ENCODE peak calls at places on chromosome X, in nine cellular contexts. One of them, this sample, is unnamed. For H3K4me1, the result is how much of the 10 kb centered on the place peaks cover.

GRCh38 chrX:3599787-3600465 is 113.5 kb downstream of the PRKX start:
- DNase-seq in ovary: no peak
- DNase-seq in A549: no peak
- DNase-seq in thyroid gland: no peak
- DNase-seq in right lobe of liver: no peak
- DNase-seq in adrenal gland: no peak
- DNase-seq in gastrocnemius medialis: no peak
- DNase-seq in K562: no peak
- DNase-seq in sigmoid colon: no peak
- DNase-seq in this sample: no peak

GRCh38 chrX:65688403-65688881 is 21.0 kb downstream of the MSN start:
- DNase-seq in ovary: no peak
- DNase-seq in A549: no peak
- DNase-seq in thyroid gland: no peak
- DNase-seq in right lobe of liver: no peak
- DNase-seq in adrenal gland: no peak
- DNase-seq in gastrocnemius medialis: no peak
- DNase-seq in K562: no peak
- DNase-seq in sigmoid colon: no peak
- DNase-seq in this sample: no peak

GRCh38 chrX:148871422-148872152 is 371.2 kb downstream of the AFF2 start:
- DNase-seq in ovary: no peak
- DNase-seq in A549: no peak
- DNase-seq in thyroid gland: no peak
- DNase-seq in right lobe of liver: no peak
- DNase-seq in adrenal gland: no peak
- DNase-seq in gastrocnemius medialis: no peak
- DNase-seq in K562: no peak
- DNase-seq in sigmoid colon: no peak
- DNase-seq in this sample: no peak

GRCh38 chrX:110327336-110327735 is 9.5 kb upstream of the AMMECR1 start:
- DNase-seq in ovary: no peak
- DNase-seq in A549: no peak
- DNase-seq in thyroid gland: no peak
- DNase-seq in right lobe of liver: no peak
- DNase-seq in adrenal gland: no peak
- DNase-seq in gastrocnemius medialis: no peak
- DNase-seq in K562: no peak
- DNase-seq in sigmoid colon: no peak
- DNase-seq in this sample: no peak

GRCh38 chrX:135498236-135498635 is 22.2 kb upstream of the INTS6L start:
- DNase-seq in ovary: no peak
- DNase-seq in A549: no peak
- DNase-seq in thyroid gland: no peak
- DNase-seq in right lobe of liver: no peak
- DNase-seq in adrenal gland: no peak
- DNase-seq in gastrocnemius medialis: no peak
- DNase-seq in K562: no peak
- DNase-seq in sigmoid colon: no peak
- DNase-seq in this sample: no peak

GRCh38 chrX:11265352-11265751 is 27.9 kb upstream of the AMELX start:
- DNase-seq in ovary: no peak
- DNase-seq in A549: no peak
- DNase-seq in thyroid gland: no peak
- DNase-seq in right lobe of liver: no peak
- DNase-seq in adrenal gland: no peak
- DNase-seq in gastrocnemius medialis: no peak
- DNase-seq in K562: no peak
- DNase-seq in sigmoid colon: no peak
- DNase-seq in this sample: no peak

GRCh38 chrX:19334945-19335626 is 8.6 kb upstream of the PDHA1 start:
- DNase-seq in ovary: no peak
- DNase-seq in A549: peak
- DNase-seq in thyroid gland: no peak
- DNase-seq in right lobe of liver: no peak
- DNase-seq in adrenal gland: no peak
- DNase-seq in gastrocnemius medialis: no peak
- DNase-seq in K562: peak
- DNase-seq in sigmoid colon: no peak
- DNase-seq in this sample: no peak

GRCh38 chrX:47097018-47097417 is 18.8 kb downstream of the RGN start:
- DNase-seq in ovary: no peak
- DNase-seq in A549: no peak
- DNase-seq in thyroid gland: no peak
- DNase-seq in right lobe of liver: no peak
- DNase-seq in adrenal gland: no peak
- DNase-seq in gastrocnemius medialis: no peak
- DNase-seq in K562: no peak
- DNase-seq in sigmoid colon: no peak
- DNase-seq in this sample: no peak

GRCh38 chrX:152896450-152896849 is 1.4 kb upstream of the ZNF185 start:
- DNase-seq in ovary: no peak
- DNase-seq in A549: peak
- DNase-seq in thyroid gland: no peak
- DNase-seq in right lobe of liver: peak
- DNase-seq in adrenal gland: no peak
- DNase-seq in gastrocnemius medialis: no peak
- DNase-seq in K562: no peak
- DNase-seq in sigmoid colon: no peak
- DNase-seq in this sample: no peak

GRCh38 chrX:12701625-12702024 is 89.6 kb upstream of the PRPS2 start:
- DNase-seq in ovary: no peak
- DNase-seq in A549: peak
- DNase-seq in thyroid gland: peak
- DNase-seq in right lobe of liver: no peak
- DNase-seq in adrenal gland: peak
- DNase-seq in gastrocnemius medialis: peak
- DNase-seq in K562: peak
- DNase-seq in sigmoid colon: peak
- DNase-seq in this sample: no peak

GRCh38 chrX:2418000-2418399 is 82.8 kb downstream of the DHRSX start:
- DNase-seq in ovary: no peak
- DNase-seq in A549: no peak
- DNase-seq in thyroid gland: no peak
- DNase-seq in right lobe of liver: no peak
- DNase-seq in adrenal gland: no peak
- DNase-seq in gastrocnemius medialis: no peak
- DNase-seq in K562: no peak
- DNase-seq in sigmoid colon: no peak
- DNase-seq in this sample: no peak

GRCh38 chrX:67543818-67544217 is at the start of gene AR:
- DNase-seq in ovary: peak
- DNase-seq in A549: peak
- DNase-seq in thyroid gland: peak
- DNase-seq in right lobe of liver: peak
- DNase-seq in adrenal gland: peak
- DNase-seq in gastrocnemius medialis: peak
- DNase-seq in K562: no peak
- DNase-seq in sigmoid colon: peak
- DNase-seq in this sample: peak

GRCh38 chrX:150841466-150842197 is 56.8 kb downstream of the CD99L2 start:
- DNase-seq in ovary: no peak
- DNase-seq in A549: no peak
- DNase-seq in thyroid gland: no peak
- DNase-seq in right lobe of liver: no peak
- DNase-seq in adrenal gland: peak
- DNase-seq in gastrocnemius medialis: no peak
- DNase-seq in K562: no peak
- DNase-seq in sigmoid colon: no peak
- DNase-seq in this sample: no peak

GRCh38 chrX:119688856-119689455 is 4.0 kb downstream of the SEPTIN6 start:
- DNase-seq in ovary: no peak
- DNase-seq in A549: no peak
- DNase-seq in thyroid gland: no peak
- DNase-seq in right lobe of liver: no peak
- DNase-seq in adrenal gland: no peak
- DNase-seq in gastrocnemius medialis: no peak
- DNase-seq in K562: no peak
- DNase-seq in sigmoid colon: no peak
- DNase-seq in this sample: no peak

GRCh38 chrX:119684916-119685224 is 8.1 kb downstream of the SEPTIN6 start:
- DNase-seq in ovary: no peak
- DNase-seq in A549: no peak
- DNase-seq in thyroid gland: no peak
- DNase-seq in right lobe of liver: no peak
- DNase-seq in adrenal gland: no peak
- DNase-seq in gastrocnemius medialis: no peak
- DNase-seq in K562: no peak
- DNase-seq in sigmoid colon: no peak
- DNase-seq in this sample: no peak

GRCh38 chrX:119685225-119686066 is 7.5 kb downstream of the SEPTIN6 start:
- DNase-seq in ovary: no peak
- DNase-seq in A549: no peak
- DNase-seq in thyroid gland: peak
- DNase-seq in right lobe of liver: no peak
- DNase-seq in adrenal gland: peak
- DNase-seq in gastrocnemius medialis: no peak
- DNase-seq in K562: no peak
- DNase-seq in sigmoid colon: peak
- DNase-seq in this sample: peak

GRCh38 chrX:119686087-119686639 is 6.8 kb downstream of the SEPTIN6 start:
- DNase-seq in ovary: no peak
- DNase-seq in A549: no peak
- DNase-seq in thyroid gland: no peak
- DNase-seq in right lobe of liver: no peak
- DNase-seq in adrenal gland: no peak
- DNase-seq in gastrocnemius medialis: no peak
- DNase-seq in K562: no peak
- DNase-seq in sigmoid colon: no peak
- DNase-seq in this sample: no peak

DNA sequence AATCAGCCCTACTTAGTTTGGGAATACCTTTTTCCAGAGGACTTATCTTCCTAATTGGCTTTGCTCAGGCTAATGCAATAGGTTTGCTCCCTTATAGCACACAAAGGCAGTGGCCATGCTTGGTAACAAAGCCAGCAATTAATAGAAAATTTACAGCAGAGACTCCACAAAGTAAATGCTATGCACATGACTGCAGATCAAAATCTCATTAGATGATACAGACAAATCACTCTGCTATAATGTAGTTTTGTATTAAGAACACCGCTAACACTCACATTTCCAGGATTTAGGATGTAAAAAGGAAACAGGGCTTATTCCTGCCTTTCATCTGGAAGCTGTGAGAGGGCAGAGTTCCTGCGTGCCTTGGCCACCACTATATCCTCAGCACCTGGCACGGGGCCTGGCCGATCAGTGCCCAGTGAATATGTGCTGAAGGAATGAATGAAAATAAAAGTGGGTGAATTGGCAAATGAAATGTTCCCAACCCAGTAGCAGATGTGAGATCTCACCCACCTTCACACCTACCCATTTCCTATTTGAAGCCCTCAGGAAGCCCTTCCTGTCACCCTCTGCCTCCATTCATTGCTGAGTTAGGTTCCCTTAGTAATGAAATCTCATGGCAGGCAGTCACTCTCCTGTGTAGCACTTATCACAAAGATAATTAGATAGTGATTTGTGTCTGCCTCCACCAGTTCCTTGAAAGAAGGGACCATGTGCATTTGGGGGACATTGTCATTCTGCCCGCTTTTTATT is 5.1 kb downstream of the SEPTIN6 start:
- DNase-seq in ovary: no peak
- DNase-seq in A549: no peak
- DNase-seq in thyroid gland: peak
- DNase-seq in right lobe of liver: no peak
- DNase-seq in adrenal gland: no peak
- DNase-seq in gastrocnemius medialis: no peak
- DNase-seq in K562: no peak
- DNase-seq in sigmoid colon: no peak
- DNase-seq in this sample: no peak
- H3K4me1 ChIP-seq in ovary: under half
- H3K4me1 ChIP-seq in A549: under half
- H3K4me1 ChIP-seq in thyroid gland: under half
- H3K4me1 ChIP-seq in right lobe of liver: under half
- H3K4me1 ChIP-seq in adrenal gland: under half
- H3K4me1 ChIP-seq in gastrocnemius medialis: under half
- H3K4me1 ChIP-seq in K562: under half
- H3K4me1 ChIP-seq in sigmoid colon: under half
- H3K4me1 ChIP-seq in this sample: under half

GRCh38 chrX:132393992-132394391 is 94.8 kb downstream of the MBNL3 start:
- DNase-seq in ovary: no peak
- DNase-seq in A549: no peak
- DNase-seq in thyroid gland: peak
- DNase-seq in right lobe of liver: no peak
- DNase-seq in adrenal gland: no peak
- DNase-seq in gastrocnemius medialis: no peak
- DNase-seq in K562: no peak
- DNase-seq in sigmoid colon: no peak
- DNase-seq in this sample: no peak
- TF ChIP-seq POLR2A in ovary: no peak
- TF ChIP-seq POLR2A in A549: no peak
- TF ChIP-seq POLR2A in thyroid gland: no peak
- TF ChIP-seq POLR2A in right lobe of liver: no peak
- TF ChIP-seq POLR2A in adrenal gland: no peak
- TF ChIP-seq POLR2A in gastrocnemius medialis: no peak
- TF ChIP-seq POLR2A in K562: no peak
- TF ChIP-seq POLR2A in sigmoid colon: no peak
- TF ChIP-seq POLR2A in this sample: no peak

DNA sequence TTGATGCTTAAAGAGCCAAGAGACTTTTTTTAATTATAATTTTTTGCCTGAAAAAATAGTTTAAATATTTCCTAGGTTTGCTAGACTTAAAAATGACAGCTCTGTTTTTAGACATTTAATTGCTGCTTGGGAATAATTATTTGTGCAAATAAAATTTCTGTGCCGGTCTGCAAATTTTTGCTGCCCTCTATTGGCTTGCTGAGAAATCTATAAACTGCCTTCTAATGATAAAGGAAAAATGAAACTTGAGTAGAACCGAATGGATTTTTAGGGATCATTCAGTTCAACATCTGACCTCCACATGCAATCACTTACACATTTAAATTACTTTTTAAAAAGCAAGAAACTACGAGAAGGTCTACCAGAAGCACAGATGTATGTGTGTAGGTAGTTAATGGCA is 434.0 kb downstream of the FAM133A start:
- DNase-seq in ovary: no peak
- DNase-seq in A549: no peak
- DNase-seq in thyroid gland: no peak
- DNase-seq in right lobe of liver: no peak
- DNase-seq in adrenal gland: no peak
- DNase-seq in gastrocnemius medialis: no peak
- DNase-seq in K562: no peak
- DNase-seq in sigmoid colon: no peak
- DNase-seq in this sample: no peak
- H3K4me3 ChIP-seq in ovary: no peak
- H3K4me3 ChIP-seq in A549: no peak
- H3K4me3 ChIP-seq in thyroid gland: no peak
- H3K4me3 ChIP-seq in right lobe of liver: no peak
- H3K4me3 ChIP-seq in adrenal gland: no peak
- H3K4me3 ChIP-seq in gastrocnemius medialis: no peak
- H3K4me3 ChIP-seq in K562: no peak
- H3K4me3 ChIP-seq in sigmoid colon: no peak
- H3K4me3 ChIP-seq in this sample: no peak

DNA sequence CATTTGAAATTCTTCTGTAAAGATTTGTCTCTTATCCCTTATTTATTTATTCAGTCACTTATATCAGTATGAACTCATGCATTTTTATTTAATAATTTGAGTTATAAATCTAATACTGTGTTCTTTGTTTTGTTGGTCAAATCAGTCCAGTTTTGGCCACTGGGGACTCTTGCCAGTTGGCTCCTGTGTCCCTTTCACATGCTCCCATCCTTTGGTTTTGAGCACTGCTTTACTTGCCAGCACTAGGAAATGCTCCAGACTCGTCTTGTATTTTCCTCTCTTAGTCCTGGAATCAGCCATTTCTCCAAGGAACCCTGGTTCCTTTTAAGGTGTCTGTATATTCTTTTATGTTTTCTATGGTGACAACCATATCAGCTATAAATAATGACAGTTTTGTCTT is 28.1 kb downstream of the KANTR start:
- DNase-seq in ovary: no peak
- DNase-seq in A549: no peak
- DNase-seq in thyroid gland: no peak
- DNase-seq in right lobe of liver: no peak
- DNase-seq in adrenal gland: no peak
- DNase-seq in gastrocnemius medialis: no peak
- DNase-seq in K562: no peak
- DNase-seq in sigmoid colon: no peak
- DNase-seq in this sample: no peak
- H3K4me1 ChIP-seq in ovary: under half
- H3K4me1 ChIP-seq in A549: under half
- H3K4me1 ChIP-seq in thyroid gland: under half
- H3K4me1 ChIP-seq in right lobe of liver: under half
- H3K4me1 ChIP-seq in adrenal gland: under half
- H3K4me1 ChIP-seq in gastrocnemius medialis: under half
- H3K4me1 ChIP-seq in K562: under half
- H3K4me1 ChIP-seq in sigmoid colon: under half
- H3K4me1 ChIP-seq in this sample: under half

This sample was measured in uterus.